ENCODE peak calls at places on chromosomes 6 and 20, in four cellular contexts. E is IMR-90, B is HepG2, L is kidney epithelial cell. Y is an unnamed sample.

GRCh38 chr6:122609881-122610689 is at the start of gene PKIB:
- DNase-seq in L (peak; percentile 42), E (peak; percentile 51), B (peak; percentile 64), Y (peak; percentile 90)

GRCh38 chr6:85675030-85675819 is 32.5 kb upstream of the SYNCRIP start:
- DNase-seq in L (peak; percentile 57), E (peak; percentile 84), B (no peak), Y (no peak)

GRCh38 chr6:128124713-128125112 is 223.9 kb upstream of the THEMIS start:
- DNase-seq in E (peak; percentile 39), L (peak; percentile 19), B (peak; percentile 69), Y (no peak)

GRCh38 chr6:156933201-156934053 is 156.2 kb downstream of the ARID1B start:
- DNase-seq in B (peak; percentile 93), E (no peak), L (no peak), Y (no peak)

GRCh38 chr6:98672681-98673475 is 161.5 kb upstream of the POU3F2 start:
- DNase-seq in L (no peak), B (no peak), E (no peak), Y (no peak)

GRCh38 chr6:132902866-132903265 is 88.5 kb downstream of the RPS12 start:
- DNase-seq in B (no peak), E (peak; percentile 8), L (no peak), Y (no peak)

GRCh38 chr6:139846538-139847321 is 472.3 kb upstream of the CITED2 start:
- DNase-seq in E (no peak), B (no peak), L (no peak), Y (peak; percentile 39)

GRCh38 chr6:43860285-43860684 is 90.3 kb downstream of the VEGFA start:
- DNase-seq in E (peak; percentile 39), L (no peak), B (no peak), Y (no peak)

GRCh38 chr20:20568604-20569205 is 143.7 kb downstream of the RALGAPA2 start:
- DNase-seq in L (no peak), B (peak; percentile 58), E (peak; percentile 58), Y (peak; percentile 7)

GRCh38 chr20:11544029-11544678 is 373.5 kb upstream of the BTBD3 start:
- DNase-seq in L (peak; percentile 16), B (peak; percentile 72), E (peak; percentile 75), Y (peak; percentile 36)

GRCh38 chr6:105179244-105180065 is at the start of gene POPDC3:
- DNase-seq in B (no peak), E (peak; percentile 53), L (no peak), Y (peak; percentile 80)

GRCh38 chr6:162942860-162943259 is 215.1 kb downstream of the PACRG start:
- DNase-seq in L (no peak), E (peak; percentile 61), B (no peak), Y (no peak)

GRCh38 chr20:53023717-53024116 is 51.6 kb downstream of the TSHZ2 start:
- DNase-seq in L (no peak), B (no peak), E (no peak), Y (no peak)

GRCh38 chr20:25376886-25377285 is 13.7 kb downstream of the ABHD12 start:
- DNase-seq in L (no peak), B (no peak), E (no peak), Y (no peak)

GRCh38 chr6:105553174-105553573 is 150.3 kb upstream of the PREP start:
- DNase-seq in E (no peak), B (no peak), L (no peak), Y (no peak)

GRCh38 chr6:33075568-33076405 is at the start of gene HLA-DPB1:
- DNase-seq in E (peak; percentile 59), L (no peak), B (peak; percentile 20), Y (peak; percentile 36)

GRCh38 chr6:52407467-52407866 is 12.7 kb upstream of the EFHC1 start:
- DNase-seq in L (no peak), B (peak; percentile 68), E (peak; percentile 61), Y (peak; percentile 57)

GRCh38 chr20:11712611-11713160 is 205.0 kb upstream of the BTBD3 start:
- DNase-seq in E (no peak), L (no peak), B (no peak), Y (no peak)

GRCh38 chr6:168370310-168370991 is 50.9 kb upstream of the DACT2 start:
- DNase-seq in B (peak; percentile 39), E (no peak), L (no peak), Y (peak; percentile 98)
- H3K4me3 ChIP-seq in B (no peak overlapping the region), E (no peak overlapping the region), L (no peak overlapping the region), Y (no peak overlapping the region)

DNA sequence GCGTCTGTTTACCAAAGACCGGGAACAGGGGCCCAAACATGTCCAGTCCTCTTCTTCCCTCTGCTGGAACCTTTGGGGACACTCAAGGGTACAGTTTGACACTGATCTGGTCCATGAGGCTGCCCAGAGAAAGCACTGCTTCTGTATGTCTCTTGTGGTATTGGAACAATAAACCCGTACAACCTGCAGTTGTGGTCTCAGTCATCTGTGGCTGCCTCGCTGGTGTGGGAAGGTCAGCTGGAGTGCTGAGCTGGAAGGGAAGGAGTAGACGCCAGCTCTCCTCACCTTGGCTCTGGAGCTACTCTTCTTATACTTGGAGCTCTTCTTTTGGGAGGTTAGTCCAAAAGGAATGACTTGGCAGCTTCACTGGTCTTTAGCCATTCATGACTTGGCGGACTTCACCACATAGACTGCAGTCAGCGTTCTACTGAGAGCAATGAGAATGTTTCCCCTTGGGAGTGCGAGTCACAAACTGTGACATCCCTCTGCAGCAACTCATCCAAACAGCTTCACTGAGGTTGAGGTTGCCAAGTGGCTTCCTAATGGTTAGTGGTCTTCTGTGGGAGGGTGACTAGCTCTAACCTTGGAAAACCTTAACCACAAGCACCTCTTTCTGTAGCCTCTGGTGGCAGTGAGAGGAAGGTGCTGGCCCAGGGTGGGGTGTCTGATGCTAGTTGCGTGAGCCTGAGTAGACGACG is 81.2 kb downstream of the ASXL1 start:
- DNase-seq in B (no peak), L (no peak), E (peak; percentile 92), Y (peak; percentile 42)
- H3K36me3 ChIP-seq in B (peaks cover 67% of the 10 kb centered on the region), L (peaks cover 5% of the 10 kb centered on the region), E (peaks cover 62% of the 10 kb centered on the region), Y (peaks cover 1% of the 10 kb centered on the region)

DNA sequence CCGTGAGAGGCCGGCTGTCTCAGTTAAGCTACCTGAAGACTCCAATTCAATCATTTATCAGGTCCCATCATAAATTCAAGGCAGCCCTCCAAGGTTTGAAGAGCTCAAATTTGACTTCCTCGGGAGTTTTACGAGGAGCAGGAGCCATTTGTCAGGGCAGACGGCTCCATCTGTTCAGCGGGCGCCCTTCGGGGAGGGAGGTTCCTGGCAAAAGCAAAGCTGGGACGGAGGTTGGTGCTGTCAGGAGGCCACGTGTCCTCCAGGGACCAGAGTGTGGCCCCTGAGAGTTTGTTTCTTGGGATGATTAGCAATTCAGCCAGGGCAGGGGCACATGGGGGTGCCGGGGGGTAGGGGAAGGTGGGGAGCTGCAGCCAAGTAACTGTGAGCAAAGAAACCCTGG is 63.4 kb upstream of the GATA5 start:
- DNase-seq in L (no peak), E (no peak), B (no peak), Y (no peak)
- H3K4me3 ChIP-seq in L (no peak overlapping the region), E (no peak overlapping the region), B (no peak overlapping the region), Y (no peak overlapping the region)

GRCh38 chr6:111564482-111564945 is 41.2 kb downstream of the TRAF3IP2 start:
- DNase-seq in B (no peak), L (no peak), E (peak; percentile 74), Y (no peak)

GRCh38 chr6:111565316-111566221 is 40.1 kb downstream of the TRAF3IP2 start:
- DNase-seq in E (no peak), L (no peak), B (peak; percentile 30), Y (peak; percentile 77)

GRCh38 chr6:111566222-111566717 is 39.4 kb downstream of the TRAF3IP2 start:
- DNase-seq in E (peak; percentile 44), L (no peak), B (no peak), Y (no peak)

GRCh38 chr6:111569951-111570350 is 35.7 kb downstream of the TRAF3IP2 start:
- DNase-seq in B (no peak), L (no peak), E (no peak), Y (no peak)

DNA sequence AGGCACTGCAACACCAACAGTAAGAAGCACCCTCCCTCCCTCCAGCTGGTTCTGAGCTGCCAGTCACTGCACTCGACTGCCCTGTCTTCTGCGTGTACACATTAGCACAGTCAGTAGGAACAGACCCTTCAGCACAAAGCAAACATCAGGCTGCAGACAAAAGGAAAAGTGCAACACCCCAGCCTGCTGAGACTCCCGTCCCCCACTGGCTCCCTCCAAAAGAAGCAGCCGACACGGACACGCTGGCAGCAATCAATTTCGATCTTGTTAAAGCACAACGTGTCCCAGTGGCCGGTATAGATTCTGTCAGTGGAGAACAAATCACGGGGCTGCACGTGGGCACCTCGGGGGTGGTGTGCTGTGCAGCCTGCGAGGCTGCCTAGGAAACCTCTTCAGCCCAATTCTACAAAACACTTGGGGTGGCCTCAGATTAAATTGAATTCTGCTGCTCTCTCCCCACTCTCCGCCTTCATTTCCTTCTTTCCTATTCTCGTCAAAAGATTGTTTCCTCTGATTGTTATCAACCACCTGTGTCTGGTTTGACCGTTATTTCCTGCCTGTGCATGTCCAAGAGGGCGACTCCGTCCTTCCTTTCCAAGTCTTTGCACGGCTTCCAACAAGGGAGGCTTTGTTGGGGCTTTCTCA is 38.7 kb downstream of the TRAF3IP2 start:
- DNase-seq in L (no peak), E (no peak), B (no peak), Y (no peak)
- H3K36me3 ChIP-seq in L (no peaks in the 10 kb centered on the region), E (peaks cover 13% of the 10 kb centered on the region), B (peaks cover 28% of the 10 kb centered on the region), Y (peaks cover 13% of the 10 kb centered on the region)

DNA sequence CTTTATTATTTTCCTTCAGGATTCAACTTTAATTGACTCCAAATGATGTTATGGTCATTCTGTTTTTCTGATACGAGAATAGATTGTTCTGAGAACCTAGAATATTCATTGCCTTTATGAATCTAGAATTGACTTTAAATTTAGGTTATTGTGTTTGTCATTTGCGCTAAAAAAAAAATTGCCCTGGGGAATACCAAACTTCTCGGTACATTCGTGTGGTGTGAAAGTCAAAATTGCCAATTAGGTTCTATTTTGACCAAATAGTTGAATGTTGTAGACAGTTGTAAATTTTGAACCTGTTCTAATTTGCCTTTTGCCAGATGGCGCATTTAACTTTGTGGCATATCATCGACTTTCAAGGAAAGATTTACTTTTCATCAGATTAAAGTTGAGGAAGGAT is 3.0 kb downstream of the WTAP start:
- DNase-seq in E (no peak), B (no peak), L (no peak), Y (no peak)
- H3K4me3 ChIP-seq in E (no peak overlapping the region), B (peak overlapping the region; percentile 99), L (no peak overlapping the region), Y (no peak overlapping the region)

GRCh38 chr6:13877116-13877515 is 47.6 kb upstream of the RNF182 start:
- DNase-seq in L (no peak), E (peak; percentile 71), B (no peak), Y (no peak)
- H3K36me3 ChIP-seq in L (no peaks in the 10 kb centered on the region), E (no peaks in the 10 kb centered on the region), B (no peaks in the 10 kb centered on the region), Y (no peaks in the 10 kb centered on the region)

DNA sequence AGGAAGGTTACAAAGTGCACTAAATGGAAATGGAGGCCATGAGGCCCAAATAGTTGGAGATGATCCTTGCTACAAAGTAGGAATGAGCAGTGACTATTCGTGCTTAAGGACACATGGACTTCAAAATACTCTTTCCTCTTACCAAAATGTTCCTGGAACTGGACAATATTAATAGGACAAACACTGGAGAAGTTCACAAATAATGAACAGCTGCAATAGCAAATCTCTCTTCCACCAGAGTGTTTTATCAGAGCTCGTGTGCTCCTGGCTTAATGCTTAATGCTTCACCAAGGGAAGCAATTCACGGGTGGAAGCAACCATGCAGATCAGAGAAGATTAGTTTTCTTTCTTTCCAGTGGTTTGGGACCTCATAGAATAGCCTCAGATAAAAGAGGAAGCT is 435.4 kb downstream of the BCKDHB start:
- DNase-seq in B (no peak), L (no peak), E (no peak), Y (no peak)
- H3K4me3 ChIP-seq in B (no peak overlapping the region), L (no peak overlapping the region), E (no peak overlapping the region), Y (no peak overlapping the region)

DNA sequence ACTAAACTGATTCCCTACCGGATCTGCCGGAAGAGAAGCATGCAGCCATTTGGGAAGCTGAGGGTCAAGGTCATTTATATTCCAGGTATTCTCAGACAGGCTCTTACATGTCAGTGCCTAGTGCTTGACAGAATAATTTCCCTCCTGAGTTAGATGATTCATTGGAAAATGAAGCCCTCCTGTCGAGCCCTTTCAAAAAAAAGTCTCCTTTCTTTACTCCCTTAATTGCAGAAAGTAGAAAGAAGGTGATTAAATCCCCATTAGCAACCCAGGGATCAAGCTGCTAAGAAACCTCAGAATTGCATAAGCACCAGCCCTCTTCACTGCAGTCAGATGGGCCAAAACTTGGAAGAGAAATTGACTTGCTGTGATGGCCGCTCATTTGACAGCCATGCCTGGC is 60.9 kb upstream of the ARMH2 start:
- DNase-seq in E (no peak), L (no peak), B (no peak), Y (no peak)
- H3K36me3 ChIP-seq in E (peaks cover 27% of the 10 kb centered on the region), L (no peaks in the 10 kb centered on the region), B (no peaks in the 10 kb centered on the region), Y (no peaks in the 10 kb centered on the region)

Y was measured in H7.